ENCODE peak calls at places on chromosomes 7 and 10, in five cellular contexts. P is HT1080; O is nephron progenitor cell; X is activated T-helper 1 cell treated with anti-CD3 and anti-CD28 coated beads, Interleukin-12 subunit alpha, Interleukin-12 subunit beta, Interleukin-2, Interleukin-4 antibody, amounts not matched to agents 30 ng/mL and 10 ng/mL and 1 ng/mL, durations not matched to agents 14 hours and 24 hours and 36 hours; W is mesendoderm. T is an unnamed sample.

GRCh38 chr7:108464743-108465142 is 8.5 kb upstream of the NRCAM start:
- DNase-seq in P (no peak), O (no peak), X (no peak), W (no peak), T (no peak)

GRCh38 chr10:133126431-133127290 is 33.4 kb upstream of the KNDC1 start:
- DNase-seq in P (no peak), O (no peak), X (no peak), W (no peak), T (no peak)

GRCh38 chr7:29557954-29558353 is 5.7 kb upstream of the PRR15 start:
- DNase-seq in P (no peak), O (no peak), X (no peak), W (peak), T (peak)

GRCh38 chr7:140475747-140476333 is 3.5 kb downstream of the MKRN1 start:
- DNase-seq in P (peak), O (peak), X (peak), W (peak), T (peak)

GRCh38 chr7:2856388-2857169 is 12.5 kb upstream of the GNA12 start:
- DNase-seq in P (peak), O (no peak), X (no peak), W (peak), T (peak)

GRCh38 chr7:153507885-153508284 is 544.3 kb upstream of the DPP6 start:
- DNase-seq in P (no peak), O (no peak), X (no peak), W (no peak), T (no peak)

GRCh38 chr7:101664893-101665471 is 35.9 kb upstream of the MYL10 start:
- DNase-seq in P (no peak), O (no peak), X (no peak), W (peak), T (no peak)

GRCh38 chr7:132200141-132200540 is 376.1 kb downstream of the PLXNA4 start:
- DNase-seq in P (no peak), O (no peak), X (no peak), W (no peak), T (no peak)

GRCh38 chr7:150524018-150524417 is 9.3 kb downstream of the GIMAP7 start:
- DNase-seq in P (no peak), O (no peak), X (no peak), W (no peak), T (no peak)

GRCh38 chr10:111233439-111233838 is 156.6 kb downstream of the ADRA2A start:
- DNase-seq in P (no peak), O (peak), X (no peak), W (peak), T (no peak)

GRCh38 chr10:58742141-58742540 is 229.5 kb downstream of the BICC1 start:
- DNase-seq in P (no peak), O (no peak), X (no peak), W (no peak), T (no peak)

GRCh38 chr10:101839421-101840063 is 4.1 kb downstream of the KCNIP2 start:
- DNase-seq in P (no peak), O (peak), X (peak), W (peak), T (peak)

GRCh38 chr10:43867667-43868361 is 219.1 kb upstream of the ZNF32 start:
- DNase-seq in P (peak), O (no peak), X (no peak), W (no peak), T (no peak)

GRCh38 chr7:122974229-122974628 is 21.3 kb downstream of the TAS2R16 start:
- DNase-seq in P (no peak), O (no peak), X (no peak), W (no peak), T (no peak)

GRCh38 chr10:76126607-76127190 is 695.3 kb downstream of the LRMDA start:
- DNase-seq in P (no peak), O (no peak), X (no peak), W (no peak), T (peak)

GRCh38 chr7:157675427-157675930 is 338.7 kb downstream of the DNAJB6 start:
- DNase-seq in P (no peak), O (no peak), X (no peak), W (no peak), T (no peak)

T was measured in mammary epithelial cell.